ENCODE peak calls at places on chromosomes 16 and 17, in ten cellular contexts. A, X, H, P, G, I, N, K, J and T are unnamed samples.
A peak's percentile ranks its signal among the peaks of the same experiment; 100 is the strongest.

GRCh38 chr16:10625595-10626357 is 45.4 kb upstream of the EMP2 start:
- DNase-seq in P (no peak), H (peak; percentile 9), I (peak; percentile 32), X (no peak), G (no peak), A (no peak), N (no peak), K (no peak), J (no peak), T (no peak)

GRCh38 chr16:68696514-68696913 is 40.6 kb upstream of the CDH1 start:
- DNase-seq in G (peak; percentile 46), J (no peak), H (no peak), K (no peak), P (no peak), N (no peak), I (no peak), X (no peak), A (no peak), T (no peak)

GRCh38 chr17:44987194-44987882 is 19.2 kb upstream of the C1QL1 start:
- DNase-seq in I (no peak), H (no peak), G (no peak), K (no peak), X (no peak), J (no peak), N (no peak), P (no peak), A (no peak), T (no peak)

GRCh38 chr17:1916339-1916738 is 86.5 kb downstream of the RPA1 start:
- DNase-seq in J (no peak), I (no peak), X (no peak), G (no peak), H (no peak), K (no peak), N (no peak), P (no peak), A (no peak), T (no peak)

GRCh38 chr16:74726736-74727135 is 26.1 kb upstream of the MLKL start:
- DNase-seq in G (no peak), I (no peak), P (no peak), X (no peak), H (peak; percentile 18), J (no peak), K (no peak), A (no peak), N (no peak), T (no peak)

GRCh38 chr17:49216482-49216881 is 6.0 kb downstream of the ABI3 start:
- DNase-seq in K (no peak), J (no peak), I (no peak), H (no peak), X (no peak), P (no peak), A (no peak), G (no peak), N (no peak), T (no peak)

GRCh38 chr17:63436523-63437110 is 9.5 kb downstream of the CYB561 start:
- DNase-seq in H (no peak), K (no peak), I (no peak), N (no peak), X (no peak), G (no peak), P (no peak), J (no peak), A (no peak), T (no peak)

GRCh38 chr17:62648247-62648953 is 20.9 kb downstream of the MRC2 start:
- DNase-seq in P (no peak), I (no peak), N (no peak), H (no peak), J (no peak), X (no peak), K (no peak), G (no peak), A (no peak), T (no peak)

GRCh38 chr16:25151996-25152395 is 40.5 kb downstream of the LCMT1 start:
- DNase-seq in I (peak; percentile 94), K (peak; percentile 55), G (no peak), H (no peak), X (peak; percentile 86), J (no peak), A (no peak), P (no peak), N (no peak), T (no peak)

GRCh38 chr17:81508639-81509047 is 4.0 kb downstream of the ACTG1 start:
- DNase-seq in X (peak; percentile 78), I (no peak), G (no peak), J (no peak), K (no peak), A (no peak), N (no peak), H (peak; percentile 6), P (no peak), T (no peak)

GRCh38 chr17:39663688-39664580 is 1.2 kb upstream of the TCAP start:
- DNase-seq in G (no peak), P (no peak), H (no peak), A (no peak), X (no peak), N (no peak), K (no peak), I (no peak), J (no peak), T (no peak)

GRCh38 chr17:81794509-81794908 is 9.4 kb upstream of the GCGR start:
- DNase-seq in J (no peak), I (no peak), A (no peak), H (no peak), N (no peak), X (no peak), P (no peak), K (no peak), G (no peak), T (no peak)

GRCh38 chr16:31386157-31386984 is 6.8 kb upstream of the ITGAD start:
- DNase-seq in H (peak; percentile 72), A (no peak), X (peak; percentile 27), I (peak; percentile 61), P (no peak), G (no peak), N (no peak), K (peak; percentile 11), J (no peak), T (no peak)

GRCh38 chr17:69557339-69557738 is 142.8 kb downstream of the MAP2K6 start:
- DNase-seq in G (no peak), H (no peak), N (no peak), J (no peak), P (no peak), A (no peak), X (no peak), K (no peak), I (no peak), T (no peak)

GRCh38 chr17:535165-535564 is 179.5 kb downstream of the VPS53 start:
- DNase-seq in P (no peak), J (no peak), N (no peak), G (no peak), X (no peak), A (no peak), I (no peak), K (no peak), H (no peak), T (no peak)

GRCh38 chr16:23535901-23536300 is 21.2 kb downstream of the EARS2 start:
- DNase-seq in N (no peak), K (no peak), G (no peak), P (no peak), A (no peak), J (no peak), H (no peak), X (no peak), I (peak; percentile 22), T (no peak)

GRCh38 chr17:58344047-58344790 is 7.8 kb downstream of the SUPT4H1 start:
- DNase-seq in N (no peak), G (no peak), P (peak; percentile 94), A (no peak), K (no peak), X (no peak), I (no peak), H (peak; percentile 99), J (no peak), T (no peak)

GRCh38 chr17:67438669-67439068 is 61.6 kb downstream of the PITPNC1 start:
- DNase-seq in I (no peak), H (no peak), N (no peak), P (no peak), J (no peak), K (no peak), X (no peak), A (no peak), G (no peak), T (no peak)

GRCh38 chr17:40727447-40728231 is 24.1 kb upstream of the KRT24 start:
- DNase-seq in N (no peak), J (no peak), A (no peak), P (no peak), G (no peak), X (peak; percentile 25), I (peak; percentile 75), K (peak; percentile 3), H (no peak), T (no peak)

GRCh38 chr16:82612263-82612662 is 14.5 kb upstream of the CDH13 start:
- DNase-seq in K (no peak), A (no peak), N (no peak), I (no peak), P (no peak), G (no peak), X (no peak), J (no peak), H (no peak), T (peak; percentile 61)

GRCh38 chr17:78144146-78144719 is 2.0 kb upstream of the C17orf99 start:
- DNase-seq in I (peak; percentile 25), H (peak; percentile 37), N (no peak), X (peak; percentile 87), J (no peak), A (peak; percentile 69), G (no peak), P (no peak), K (peak; percentile 14), T (peak; percentile 79)

GRCh38 chr16:56295059-56295673 is 103.9 kb downstream of the GNAO1 start:
- DNase-seq in A (no peak), J (no peak), X (no peak), P (no peak), K (no peak), N (no peak), G (no peak), I (no peak), H (no peak), T (no peak)

GRCh38 chr17:58338454-58338841 is 9.9 kb upstream of the TSPOAP1 start:
- DNase-seq in A (no peak), N (no peak), X (no peak), H (peak; percentile 32), P (peak; percentile 46), I (no peak), K (no peak), J (no peak), G (no peak), T (no peak)

GRCh38 chr16:74942977-74943918 is 41.7 kb downstream of the WDR59 start:
- DNase-seq in P (no peak), I (no peak), K (no peak), H (no peak), X (no peak), G (no peak), N (no peak), A (no peak), J (no peak), T (no peak)

GRCh38 chr17:82367724-82368524 is 3.6 kb upstream of the UTS2R start:
- DNase-seq in J (no peak), A (no peak), G (no peak), N (no peak), K (no peak), P (no peak), X (peak; percentile 41), I (no peak), H (no peak), T (no peak)

GRCh38 chr17:39229274-39229913 is 3.6 kb upstream of the STAC2 start:
- DNase-seq in G (no peak), P (no peak), N (no peak), J (no peak), A (no peak), I (peak; percentile 49), K (no peak), X (peak; percentile 50), H (no peak), T (no peak)

GRCh38 chr17:17079336-17079735 is 37.1 kb downstream of the MPRIP start:
- DNase-seq in H (no peak), P (no peak), N (no peak), J (no peak), I (no peak), A (no peak), X (no peak), G (no peak), K (no peak), T (no peak)

GRCh38 chr16:86383488-86384262 is 126.7 kb upstream of the FOXF1 start:
- DNase-seq in G (no peak), K (no peak), J (no peak), P (no peak), N (no peak), X (peak; percentile 96), A (no peak), I (peak; percentile 91), H (no peak), T (no peak)